ENCODE peak calls at places on chromosomes 12 and 14, in eight cellular contexts. D is spleen; F is substantia nigra; Q is cardiac fibroblast; Z is stimulated activated CD8-positive, alpha-beta memory T cell treated with anti-CD3 and anti-CD28 coated beads, Interleukin-15, amount 100 ng/mL, for 1 hour; K is NCI-H2029; W is MCF 10A; R is iPS-NIHi11. E is an unnamed sample.

GRCh38 chr12:114682920-114683708 is 861 bp downstream of the TBX3 start:
- DNase-seq in Q (peak), Z (no peak), D (no peak), W (peak), F (no peak), K (no peak), R (no peak), E (peak)

GRCh38 chr12:95653761-95654546 is 102.7 kb upstream of the USP44 start:
- DNase-seq in R (no peak), D (no peak), W (peak), Z (no peak), F (no peak), K (no peak), Q (peak), E (no peak)

GRCh38 chr12:106655577-106655976 is 72.8 kb downstream of the RFX4 start:
- DNase-seq in D (no peak), Z (no peak), Q (no peak), R (no peak), K (no peak), F (no peak), W (peak), E (no peak)

GRCh38 chr14:58747181-58747580 is 109.4 kb downstream of the DACT1 start:
- DNase-seq in K (no peak), F (no peak), Q (peak), Z (no peak), W (peak), R (no peak), D (no peak), E (no peak)

GRCh38 chr12:49903700-49904423 is at the start of gene FAIM2:
- DNase-seq in D (peak), W (no peak), F (peak), Z (peak), R (peak), K (peak), Q (peak), E (no peak)

GRCh38 chr14:105385698-105386365 is 12.5 kb upstream of the TEX22 start:
- DNase-seq in F (no peak), R (no peak), Z (no peak), W (no peak), D (peak), K (no peak), Q (no peak), E (no peak)

GRCh38 chr14:104805326-104805678 is 4.4 kb downstream of the ZBTB42 start:
- DNase-seq in D (no peak), R (peak), K (no peak), Q (peak), W (peak), F (no peak), Z (no peak), E (no peak)

GRCh38 chr12:62267490-62267889 is 7.3 kb downstream of the USP15 start:
- DNase-seq in D (no peak), W (no peak), Z (no peak), R (no peak), K (no peak), F (no peak), Q (no peak), E (no peak)

GRCh38 chr14:61860294-61860918 is 98.2 kb downstream of the SNAPC1 start:
- DNase-seq in D (peak), F (no peak), Z (peak), R (peak), Q (peak), K (peak), W (peak), E (peak)

GRCh38 chr14:60266021-60266937 is 17.3 kb downstream of the PPM1A start:
- DNase-seq in Q (peak), Z (no peak), R (peak), D (no peak), F (no peak), W (peak), K (peak), E (no peak)